ENCODE peak calls at places on chromosomes 1 and 21, in five cellular contexts. M is K562, D is PC-3, X is SK-N-SH, Q is colonic mucosa. B is an unnamed sample.
A peak's percentile ranks its signal among the peaks of the same experiment; 100 is the strongest.

GRCh38 chr1:3401585-3402257 is 52.7 kb upstream of the ARHGEF16 start:
- DNase-seq in M (no peak), D (no peak), X (no peak), Q (no peak), B (no peak)

GRCh38 chr1:37124501-37124900 is 90.2 kb upstream of the GRIK3 start:
- DNase-seq in M (no peak), D (no peak), X (peak; percentile 43), Q (no peak), B (no peak)

GRCh38 chr1:45679123-45679522 is 7.2 kb downstream of the GPBP1L1 start:
- DNase-seq in M (no peak), D (peak; percentile 35), X (no peak), Q (no peak), B (no peak)

GRCh38 chr1:32012709-32013385 is 821 bp upstream of the KHDRBS1 start:
- DNase-seq in M (peak; percentile 28), D (no peak), X (no peak), Q (no peak), B (no peak)

GRCh38 chr1:58861076-58861475 is 77.2 kb upstream of the JUN start:
- DNase-seq in M (no peak), D (no peak), X (no peak), Q (no peak), B (no peak)

GRCh38 chr1:86515597-86515996 is 31.3 kb upstream of the CLCA4 start:
- DNase-seq in M (peak; percentile 34), D (peak; percentile 62), X (peak; percentile 21), Q (no peak), B (no peak)

GRCh38 chr1:158117854-158118691 is 62.6 kb upstream of the CD1D start:
- DNase-seq in M (peak; percentile 63), D (peak; percentile 32), X (peak; percentile 47), Q (peak; percentile 53), B (no peak)

GRCh38 chr1:184838374-184838995 is 83.8 kb upstream of the EDEM3 start:
- DNase-seq in M (no peak), D (peak; percentile 80), X (peak; percentile 9), Q (peak; percentile 40), B (no peak)

GRCh38 chr21:42653492-42654061 is at the start of gene PDE9A:
- DNase-seq in M (no peak), D (no peak), X (peak; percentile 90), Q (peak; percentile 62), B (peak; percentile 85)

GRCh38 chr1:61091455-61091854 is 9.1 kb downstream of the NFIA start:
- DNase-seq in M (peak; percentile 47), D (no peak), X (no peak), Q (no peak), B (no peak)

GRCh38 chr1:227298532-227299174 is 19.6 kb downstream of the CDC42BPA start:
- DNase-seq in M (peak; percentile 42), D (no peak), X (no peak), Q (no peak), B (no peak)

GRCh38 chr21:42161957-42162681 is 56.8 kb upstream of the ABCG1 start:
- DNase-seq in M (no peak), D (peak; percentile 25), X (peak; percentile 46), Q (no peak), B (peak; percentile 63)

GRCh38 chr21:38346286-38346685 is 89.5 kb downstream of the KCNJ15 start:
- DNase-seq in M (no peak), D (no peak), X (no peak), Q (no peak), B (no peak)

GRCh38 chr1:214427871-214428277 is 123.5 kb downstream of the PTPN14 start:
- DNase-seq in M (no peak), D (peak; percentile 96), X (no peak), Q (peak; percentile 18), B (no peak)

GRCh38 chr1:151970641-151971040 is 23.0 kb downstream of the S100A10 start:
- DNase-seq in M (peak; percentile 58), D (peak; percentile 65), X (no peak), Q (peak; percentile 60), B (no peak)

GRCh38 chr21:39175154-39175553 is 8.1 kb downstream of the PSMG1 start:
- DNase-seq in M (no peak), D (peak; percentile 63), X (no peak), Q (no peak), B (no peak)

GRCh38 chr1:89632213-89633102 is 462 bp upstream of the LRRC8C start:
- DNase-seq in M (peak; percentile 79), D (peak; percentile 74), X (peak; percentile 95), Q (peak; percentile 75), B (peak; percentile 94)

GRCh38 chr1:39635205-39635870 is 4.1 kb downstream of the HEYL start:
- DNase-seq in M (no peak), D (no peak), X (no peak), Q (no peak), B (no peak)

GRCh38 chr1:248855580-248855979 is 3.3 kb downstream of the ZNF692 start:
- DNase-seq in M (no peak), D (no peak), X (no peak), Q (no peak), B (no peak)

GRCh38 chr21:31846690-31847089 is 26.1 kb upstream of the HUNK start:
- DNase-seq in M (no peak), D (no peak), X (no peak), Q (no peak), B (no peak)
- H3K9ac ChIP-seq in M (no peak overlapping the region), D (no peak overlapping the region), X (no peak overlapping the region), Q (no peak overlapping the region), B (no peak overlapping the region)

GRCh38 chr1:167060141-167061072 is 29.8 kb downstream of the GPA33 start:
- DNase-seq in M (no peak), D (peak; percentile 31), X (no peak), Q (no peak), B (no peak)
- TF ChIP-seq CTCF in M (no peak), D (peak; percentile 50), X (peak; percentile 21), Q (no peak), B (peak; percentile 34)

GRCh38 chr21:33682992-33683627 is 40.8 kb downstream of the ITSN1 start:
- DNase-seq in M (peak; percentile 67), D (peak; percentile 86), X (no peak), Q (no peak), B (no peak)

GRCh38 chr21:33686386-33686785 is 44.1 kb downstream of the ITSN1 start:
- DNase-seq in M (no peak), D (no peak), X (no peak), Q (no peak), B (no peak)

GRCh38 chr21:33684923-33685560 is 42.7 kb downstream of the ITSN1 start:
- DNase-seq in M (peak; percentile 10), D (no peak), X (no peak), Q (no peak), B (no peak)

GRCh38 chr21:33685613-33686197 is 43.4 kb downstream of the ITSN1 start:
- DNase-seq in M (no peak), D (peak; percentile 24), X (no peak), Q (no peak), B (no peak)

DNA sequence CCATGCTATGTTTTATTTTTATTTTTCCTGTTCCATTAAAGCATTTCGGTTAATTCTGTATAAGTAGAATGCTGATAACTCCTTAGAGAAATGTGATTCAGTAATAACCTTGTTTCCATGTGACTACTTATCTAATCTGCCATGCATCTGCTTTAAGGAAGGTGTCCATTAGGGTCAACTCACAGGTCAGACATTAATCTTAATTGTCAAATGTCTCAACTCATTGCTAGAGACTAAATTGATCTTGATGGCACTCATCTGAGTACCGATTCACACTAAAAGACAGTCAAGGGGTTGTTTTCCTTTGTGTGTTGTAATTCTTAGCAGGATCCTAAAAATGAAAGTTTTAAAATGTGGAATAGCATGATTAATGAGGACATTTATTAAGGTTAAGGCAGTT is 41.8 kb downstream of the ITSN1 start:
- DNase-seq in M (no peak), D (no peak), X (no peak), Q (no peak), B (no peak)
- H3K4me1 ChIP-seq in M (no peaks in the 10 kb centered on the region), D (peaks cover 29% of the 10 kb centered on the region), X (peaks cover 39% of the 10 kb centered on the region), Q (no peaks in the 10 kb centered on the region), B (peaks cover 29% of the 10 kb centered on the region)

GRCh38 chr1:77170687-77171086 is 48.5 kb downstream of the PIGK start:
- DNase-seq in M (no peak), D (no peak), X (no peak), Q (no peak), B (no peak)
- H3K9ac ChIP-seq in M (no peak overlapping the region), D (no peak overlapping the region), X (no peak overlapping the region), Q (no peak overlapping the region), B (no peak overlapping the region)